ENCODE peak calls at places on chromosomes 7 and 10, in ten cellular contexts. R is GM12878; T is effector memory CD8-positive, alpha-beta T cell; Q is sciatic nerve; K is activated naive CD8-positive, alpha-beta T cell treated with anti-CD3 and anti-CD28 coated beads, Interleukin-2, amount 50 U/mL, for 24 hours; O is pancreas; H is activated naive CD4-positive, alpha-beta T cell treated with anti-CD3 and anti-CD28 coated beads, Interleukin-2, amount 50 U/mL, for 72 hours; N is gastroesophageal sphincter; A is gastrocnemius medialis; C is heart left ventricle. G is an unnamed sample.
A peak's percentile ranks its signal among the peaks of the same experiment; 100 is the strongest.

GRCh38 chr10:47042199-47042473 is 130.9 kb downstream of the PTPN20 start:
- ATAC-seq in C (no peak), R (no peak), T (no peak), Q (no peak), H (no peak), O (no peak), K (no peak), N (no peak), A (no peak), G (no peak)

GRCh38 chr7:155767562-155768437 is 44.5 kb downstream of the SHH start:
- ATAC-seq in K (no peak), C (no peak), Q (no peak), O (peak; percentile 11), R (peak; percentile 23), N (no peak), T (no peak), A (no peak), H (no peak), G (no peak)

GRCh38 chr10:107520348-107520747 is 355.8 kb upstream of the SORCS1 start:
- ATAC-seq in K (no peak), C (no peak), T (no peak), O (no peak), A (no peak), N (no peak), R (no peak), Q (no peak), H (no peak), G (no peak)

GRCh38 chr7:22801907-22802306 is 20.7 kb downstream of the TOMM7 start:
- ATAC-seq in T (no peak), K (no peak), Q (no peak), C (no peak), R (no peak), A (no peak), H (no peak), O (no peak), N (no peak), G (no peak)

GRCh38 chr7:157271991-157272324 is 64.8 kb upstream of the DNAJB6 start:
- ATAC-seq in A (peak; percentile 94), T (no peak), N (peak; percentile 87), R (peak; percentile 5), H (no peak), Q (peak; percentile 93), K (no peak), O (peak; percentile 90), C (peak; percentile 71), G (no peak)

GRCh38 chr7:138613630-138614029 is 87.5 kb downstream of the SVOPL start:
- ATAC-seq in O (peak; percentile 47), C (no peak), A (no peak), N (no peak), R (no peak), K (no peak), H (no peak), Q (no peak), T (no peak), G (no peak)

GRCh38 chr10:98097611-98098010 is 36.8 kb upstream of the R3HCC1L start:
- ATAC-seq in H (no peak), C (no peak), K (no peak), R (no peak), T (no peak), A (no peak), O (no peak), Q (no peak), N (no peak), G (no peak)

GRCh38 chr7:107838816-107839584 is 36.0 kb upstream of the SLC26A3 start:
- ATAC-seq in K (no peak), Q (no peak), C (no peak), T (no peak), A (no peak), O (no peak), R (no peak), N (no peak), H (no peak), G (no peak)

GRCh38 chr7:103389263-103389662 is 41.8 kb downstream of the PSMC2 start:
- ATAC-seq in T (no peak), H (no peak), C (no peak), A (no peak), K (no peak), N (no peak), O (no peak), Q (no peak), R (no peak), G (no peak)

GRCh38 chr10:34337917-34338316 is 477.2 kb downstream of the PARD3 start:
- ATAC-seq in H (no peak), A (no peak), K (no peak), R (no peak), N (no peak), O (no peak), T (no peak), C (no peak), Q (no peak), G (no peak)

GRCh38 chr10:52780391-52781155 is 8.0 kb upstream of the MBL2 start:
- ATAC-seq in N (no peak), K (no peak), A (no peak), Q (no peak), C (no peak), T (no peak), H (no peak), O (peak; percentile 19), R (no peak), G (no peak)

G was measured in stimulated activated memory B cell treated with anti-CD40 and anti-IgM and Interleukin-4, amounts not matched to agents 10 μg/mL and 1 μg/mL and 100 μg/mL, for 72 hours.